ENCODE peak calls at places on chromosome 4, in seven cellular contexts. K, D, N, R, U, J and M are unnamed samples.

GRCh38 chr4:174156239-174156826 is 127.1 kb downstream of the FBXO8 start:
- DNase-seq in K (peak), D (no peak), N (peak), R (peak), U (peak), J (peak), M (peak)

GRCh38 chr4:114015444-114015899 is 36.0 kb upstream of the ARSJ start:
- DNase-seq in K (peak), D (no peak), N (peak), R (peak), U (no peak), J (no peak), M (peak)

GRCh38 chr4:13289391-13289790 is 194.7 kb downstream of the RAB28 start:
- DNase-seq in K (no peak), D (no peak), N (peak), R (peak), U (no peak), J (no peak), M (peak)

GRCh38 chr4:36476135-36476534 is 194.7 kb downstream of the DTHD1 start:
- DNase-seq in K (no peak), D (no peak), N (no peak), R (no peak), U (no peak), J (no peak), M (no peak)

GRCh38 chr4:10639664-10640063 is 44.9 kb downstream of the CLNK start:
- DNase-seq in K (no peak), D (no peak), N (peak), R (no peak), U (no peak), J (no peak), M (no peak)

GRCh38 chr4:168092176-168092712 is at the start of gene ANXA10:
- DNase-seq in K (no peak), D (no peak), N (no peak), R (peak), U (no peak), J (no peak), M (no peak)

GRCh38 chr4:65033899-65034298 is 624.6 kb upstream of the TECRL start:
- DNase-seq in K (no peak), D (no peak), N (peak), R (peak), U (no peak), J (no peak), M (peak)

GRCh38 chr4:176001171-176002006 is 64.3 kb upstream of the WDR17 start:
- DNase-seq in K (peak), D (no peak), N (peak), R (no peak), U (no peak), J (peak), M (peak)

GRCh38 chr4:1553365-1553764 is 130.7 kb downstream of the FAM53A start:
- DNase-seq in K (no peak), D (no peak), N (no peak), R (no peak), U (no peak), J (no peak), M (no peak)

GRCh38 chr4:47383829-47384427 is 79.6 kb downstream of the COMMD8 start:
- DNase-seq in K (peak), D (no peak), N (peak), R (peak), U (peak), J (peak), M (peak)

GRCh38 chr4:47771020-47771419 is 66.8 kb downstream of the CORIN start:
- DNase-seq in K (no peak), D (no peak), N (no peak), R (no peak), U (no peak), J (no peak), M (no peak)

GRCh38 chr4:79528241-79528706 is 120.2 kb upstream of the GK2 start:
- DNase-seq in K (no peak), D (peak), N (no peak), R (peak), U (no peak), J (no peak), M (no peak)

GRCh38 chr4:95524184-95524583 is 24.6 kb downstream of the UNC5C start:
- DNase-seq in K (no peak), D (no peak), N (no peak), R (no peak), U (no peak), J (no peak), M (no peak)

GRCh38 chr4:5203925-5204324 is 152.6 kb downstream of the STK32B start:
- DNase-seq in K (no peak), D (no peak), N (peak), R (no peak), U (no peak), J (no peak), M (no peak)

GRCh38 chr4:4860381-4860802 is 927 bp downstream of the MSX1 start:
- DNase-seq in K (no peak), D (no peak), N (no peak), R (no peak), U (peak), J (peak), M (no peak)

GRCh38 chr4:4443821-4444220 is 56.9 kb downstream of the NSG1 start:
- DNase-seq in K (no peak), D (no peak), N (peak), R (peak), U (no peak), J (peak), M (peak)

GRCh38 chr4:134320048-134320447 is 118.5 kb upstream of the PABPC4L start:
- DNase-seq in K (no peak), D (no peak), N (no peak), R (peak), U (no peak), J (no peak), M (peak)

GRCh38 chr4:40043786-40044185 is 12.9 kb upstream of the N4BP2 start:
- DNase-seq in K (no peak), D (no peak), N (no peak), R (no peak), U (no peak), J (no peak), M (no peak)

GRCh38 chr4:7594013-7594412 is 159.3 kb upstream of the PSAPL1 start:
- DNase-seq in K (no peak), D (no peak), N (no peak), R (no peak), U (no peak), J (no peak), M (no peak)

GRCh38 chr4:152462715-152463114 is 73.2 kb downstream of the FBXW7 start:
- DNase-seq in K (no peak), D (no peak), N (peak), R (no peak), U (no peak), J (no peak), M (no peak)

GRCh38 chr4:17854076-17854475 is 43.3 kb downstream of the NCAPG start:
- DNase-seq in K (no peak), D (no peak), N (no peak), R (no peak), U (no peak), J (no peak), M (peak)

GRCh38 chr4:138241281-138242075 is 671 bp downstream of the SLC7A11 start:
- DNase-seq in K (no peak), D (peak), N (peak), R (peak), U (no peak), J (peak), M (peak)

DNA sequence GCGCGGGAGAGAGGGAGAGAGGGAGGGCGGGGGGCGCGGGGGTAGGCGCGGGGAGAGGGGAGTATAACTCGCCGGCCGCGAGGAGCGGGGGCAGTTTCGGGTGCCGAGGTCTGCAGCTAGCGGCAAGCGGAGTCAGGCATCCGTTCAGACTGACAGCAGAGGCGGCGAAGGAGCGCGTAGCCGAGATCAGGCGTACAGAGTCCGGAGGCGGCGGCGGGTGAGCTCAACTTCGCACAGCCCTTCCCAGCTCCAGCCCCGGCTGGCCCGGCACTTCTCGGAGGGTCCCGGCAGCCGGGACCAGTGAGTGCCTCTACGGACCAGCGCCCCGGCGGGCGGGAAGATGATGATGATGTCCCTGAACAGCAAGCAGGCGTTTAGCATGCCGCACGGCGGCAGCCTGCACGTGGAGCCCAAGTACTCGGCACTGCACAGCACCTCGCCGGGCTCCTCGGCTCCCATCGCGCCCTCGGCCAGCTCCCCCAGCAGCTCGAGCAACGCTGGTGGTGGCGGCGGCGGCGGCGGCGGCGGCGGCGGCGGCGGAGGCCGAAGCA is at the start of gene POU4F2:
- DNase-seq in K (no peak), D (no peak), N (peak), R (no peak), U (no peak), J (peak), M (no peak)
- TF ChIP-seq EZH2 in K (no peak), D (no peak), N (no peak), R (no peak), U (no peak), J (peak), M (peak)

DNA sequence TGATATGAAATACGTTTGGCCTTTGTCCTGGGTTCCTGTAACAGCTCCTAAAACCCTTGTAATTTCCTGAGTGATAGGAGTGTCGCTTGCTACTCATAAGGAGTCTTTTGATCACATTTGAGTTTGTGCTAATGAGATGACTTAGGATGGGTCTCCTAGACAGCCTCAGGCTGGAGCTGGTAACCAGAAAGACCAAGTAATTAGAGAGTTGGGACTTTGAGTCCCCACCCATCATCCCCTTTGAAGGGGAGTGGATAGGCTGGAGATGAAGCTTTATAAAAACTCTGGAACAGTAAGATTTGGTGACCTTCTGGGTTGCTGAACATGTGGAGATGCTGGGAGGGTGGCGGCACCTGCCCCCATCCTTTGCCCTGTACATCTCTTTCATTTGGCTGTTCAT is 2.9 kb downstream of the SEC24B start:
- DNase-seq in K (no peak), D (no peak), N (no peak), R (no peak), U (no peak), J (no peak), M (no peak)
- H3K4me3 ChIP-seq in K (no peak), D (peak), N (no peak), R (no peak), U (no peak), J (no peak), M (no peak)

DNA sequence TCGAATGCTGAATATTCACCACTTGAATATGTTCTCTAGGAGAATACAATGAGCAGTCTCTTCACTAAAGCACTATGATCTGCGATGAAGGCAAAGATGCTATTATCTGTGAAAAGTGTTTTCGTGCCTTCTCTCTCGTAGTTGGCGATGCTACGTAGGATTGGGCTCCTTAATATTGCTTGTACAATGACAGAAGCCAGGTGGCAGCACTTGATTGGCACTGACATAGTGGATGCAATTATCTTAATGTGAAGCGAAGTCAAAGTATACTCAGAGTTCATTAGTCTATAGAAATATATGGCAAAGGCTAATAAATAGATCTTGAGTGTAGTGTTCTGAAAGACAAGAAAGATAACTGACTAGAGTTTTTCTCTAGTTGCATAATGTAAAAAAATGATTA is 1135.7 kb upstream of the AGA start:
- DNase-seq in K (no peak), D (no peak), N (no peak), R (peak), U (no peak), J (no peak), M (no peak)
- H2AFZ ChIP-seq in K (no peak), D (no peak), N (no peak), R (no peak), U (no peak), J (no peak), M (no peak)

DNA sequence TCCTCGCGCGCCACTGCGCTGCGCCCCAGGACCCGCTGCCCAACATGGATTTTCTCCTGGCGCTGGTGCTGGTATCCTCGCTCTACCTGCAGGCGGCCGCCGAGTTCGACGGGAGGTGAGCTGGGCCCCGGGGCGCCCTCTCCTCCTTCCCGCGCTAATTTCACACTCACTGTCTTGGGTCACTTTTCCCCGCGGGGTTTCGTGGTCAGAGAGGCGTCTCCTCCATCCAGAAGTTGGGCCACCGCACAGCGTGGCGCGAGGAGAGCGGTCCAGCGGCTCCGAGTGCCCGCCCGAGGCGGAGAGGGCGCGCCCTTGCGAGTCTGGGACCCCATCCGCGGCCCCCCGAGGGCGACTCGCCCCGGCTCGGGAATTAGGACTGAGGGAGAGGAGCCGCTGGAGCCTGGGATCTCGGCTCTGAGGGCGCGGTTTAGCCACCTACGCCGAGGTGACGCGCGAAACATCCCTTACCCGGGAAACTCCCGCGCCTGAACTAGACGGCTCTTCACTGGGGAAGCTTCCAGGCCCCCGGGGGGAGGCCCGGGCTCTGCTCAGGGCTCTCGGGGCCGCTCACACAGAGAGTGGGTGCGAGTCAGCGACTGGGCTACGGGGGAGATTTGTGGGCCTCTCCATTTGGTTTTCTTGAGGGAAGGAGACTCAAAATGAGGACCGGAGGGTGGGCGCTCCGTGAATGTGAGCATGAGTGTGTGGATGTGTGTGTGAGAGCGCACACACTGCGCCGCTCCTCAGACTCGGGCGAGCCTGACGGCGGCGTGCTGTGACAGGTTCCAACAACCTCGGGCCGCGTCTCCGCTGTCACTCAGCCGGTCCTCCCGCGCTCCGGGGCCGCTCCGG is 564 bp downstream of the NPNT start:
- DNase-seq in K (no peak), D (no peak), N (peak), R (peak), U (peak), J (peak), M (no peak)
- TF ChIP-seq EZH2 in K (no peak), D (no peak), N (no peak), R (no peak), U (no peak), J (no peak), M (peak)